ENCODE peak calls at places on chromosomes 5 and 9, in six cellular contexts. K, V, Y, G, R and M are unnamed samples.

GRCh38 chr5:76403963-76404693 is 1.0 kb downstream of the IQGAP2 start:
- DNase-seq in K (peak; percentile 77), V (peak; percentile 90), Y (no peak), G (peak; percentile 83), R (no peak), M (peak; percentile 94)

GRCh38 chr5:40437452-40437861 is 242.3 kb upstream of the PTGER4 start:
- DNase-seq in K (peak; percentile 61), V (no peak), Y (no peak), G (no peak), R (peak; percentile 91), M (no peak)

GRCh38 chr9:86563350-86563749 is 209.1 kb upstream of the TUT7 start:
- DNase-seq in K (peak; percentile 27), V (no peak), Y (no peak), G (no peak), R (no peak), M (no peak)

GRCh38 chr9:116741106-116741740 is 54.1 kb downstream of the TRIM32 start:
- DNase-seq in K (no peak), V (no peak), Y (no peak), G (no peak), R (no peak), M (peak; percentile 60)

GRCh38 chr9:19939890-19940289 is 151.1 kb upstream of the SLC24A2 start:
- DNase-seq in K (no peak), V (no peak), Y (no peak), G (no peak), R (no peak), M (no peak)

GRCh38 chr5:134132372-134133212 is 18.1 kb downstream of the TCF7 start:
- DNase-seq in K (no peak), V (peak; percentile 86), Y (peak; percentile 13), G (peak; percentile 53), R (peak; percentile 13), M (peak; percentile 76)

GRCh38 chr5:25754895-25755294 is 1110.1 kb upstream of the CDH10 start:
- DNase-seq in K (no peak), V (no peak), Y (no peak), G (no peak), R (no peak), M (no peak)

GRCh38 chr5:120255214-120255613 is 208.9 kb upstream of the PRR16 start:
- DNase-seq in K (no peak), V (no peak), Y (no peak), G (no peak), R (no peak), M (no peak)

DNA sequence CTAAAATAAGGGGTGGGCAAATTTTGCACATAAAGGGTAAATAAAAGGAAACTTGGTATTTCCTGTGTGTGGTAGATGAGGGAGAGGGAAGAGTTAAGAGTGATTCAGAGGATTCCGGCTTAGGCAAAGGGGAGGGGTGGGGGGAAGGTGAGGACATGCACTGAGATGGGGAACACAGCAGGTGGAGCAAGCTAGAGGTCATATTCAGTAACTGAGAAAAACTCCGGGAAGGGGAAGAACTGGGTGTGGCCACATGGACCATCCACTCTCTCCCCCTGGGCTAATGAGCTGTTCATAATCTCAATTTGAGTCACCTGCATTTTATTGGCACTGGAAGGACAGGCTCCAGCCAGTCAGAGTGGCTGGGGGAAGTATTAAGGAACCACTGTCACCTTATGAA is 45.1 kb upstream of the UGCG start:
- DNase-seq in K (peak; percentile 50), V (no peak), Y (no peak), G (no peak), R (no peak), M (no peak)
- TF ChIP-seq CTCF in K (no peak), V (no peak), Y (no peak), G (no peak), R (no peak), M (no peak)

GRCh38 chr9:125749287-125749935 is 2.2 kb downstream of the PBX3 start:
- DNase-seq in K (no peak), V (no peak), Y (no peak), G (no peak), R (peak; percentile 34), M (no peak)

GRCh38 chr9:125750656-125751035 is 3.5 kb downstream of the PBX3 start:
- DNase-seq in K (no peak), V (no peak), Y (no peak), G (no peak), R (peak; percentile 30), M (no peak)

GRCh38 chr9:125752070-125752628 is 5.0 kb downstream of the PBX3 start:
- DNase-seq in K (no peak), V (no peak), Y (no peak), G (no peak), R (no peak), M (no peak)

GRCh38 chr9:125748511-125749099 is 1.4 kb downstream of the PBX3 start:
- DNase-seq in K (peak; percentile 15), V (peak; percentile 83), Y (peak; percentile 23), G (no peak), R (peak; percentile 62), M (peak; percentile 70)

GRCh38 chr9:125749951-125750655 is 2.9 kb downstream of the PBX3 start:
- DNase-seq in K (no peak), V (no peak), Y (no peak), G (no peak), R (peak; percentile 53), M (no peak)
- H3K4me3 ChIP-seq in K (peak overlapping the region; percentile 1), V (peak overlapping the region; percentile 94), Y (peak overlapping the region; percentile 23), G (no peak overlapping the region), R (peak overlapping the region; percentile 95), M (peak overlapping the region; percentile 90)

DNA sequence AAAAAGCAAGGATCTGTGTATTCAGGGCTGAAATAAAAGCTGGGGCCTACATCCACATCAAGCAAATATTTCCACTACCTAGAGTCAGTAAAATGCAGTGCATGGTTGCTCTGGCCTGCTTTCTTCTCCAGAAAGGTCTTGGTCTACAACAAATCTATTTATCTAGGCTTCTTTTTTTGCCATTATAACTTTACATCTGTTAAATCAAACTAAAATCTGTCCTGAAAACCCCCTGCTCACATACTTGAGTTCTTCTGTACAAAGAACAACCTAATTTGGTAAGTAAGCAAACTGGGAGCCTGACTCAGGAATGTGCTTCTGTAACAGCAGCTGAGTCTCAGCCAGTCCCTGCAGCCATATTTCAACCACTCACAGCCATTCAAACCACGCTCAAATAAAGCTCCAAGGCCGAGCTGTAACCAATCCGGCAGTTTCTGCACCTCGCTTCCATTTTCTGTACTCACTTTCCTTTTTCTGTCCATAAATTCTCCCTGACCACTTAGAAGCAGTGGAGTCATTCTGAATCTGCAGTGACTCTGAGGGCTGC is 95.8 kb downstream of the PLPP1 start:
- DNase-seq in K (peak; percentile 30), V (no peak), Y (no peak), G (no peak), R (peak; percentile 23), M (no peak)
- H3K27ac ChIP-seq in K (peak overlapping the region; percentile 77), V (peak overlapping the region; percentile 53), Y (no peak overlapping the region), G (peak overlapping the region; percentile 52), R (peak overlapping the region; percentile 70), M (peak overlapping the region; percentile 30)

GRCh38 chr5:8826491-8826890 is 719.4 kb downstream of the SEMA5A start:
- DNase-seq in K (no peak), V (no peak), Y (no peak), G (no peak), R (no peak), M (no peak)
- TF ChIP-seq CTCF in K (no peak), V (no peak), Y (no peak), G (no peak), R (no peak), M (no peak)

GRCh38 chr5:159058928-159059636 is 40.6 kb downstream of the EBF1 start:
- DNase-seq in K (no peak), V (no peak), Y (no peak), G (no peak), R (no peak), M (no peak)

GRCh38 chr5:159059722-159060121 is 40.0 kb downstream of the EBF1 start:
- DNase-seq in K (no peak), V (no peak), Y (no peak), G (no peak), R (no peak), M (no peak)

GRCh38 chr5:159057426-159057825 is 42.3 kb downstream of the EBF1 start:
- DNase-seq in K (no peak), V (no peak), Y (no peak), G (no peak), R (no peak), M (no peak)

GRCh38 chr5:159061834-159062530 is 37.7 kb downstream of the EBF1 start:
- DNase-seq in K (no peak), V (no peak), Y (no peak), G (no peak), R (peak; percentile 60), M (peak; percentile 71)

GRCh38 chr5:159061186-159061796 is 38.4 kb downstream of the EBF1 start:
- DNase-seq in K (no peak), V (no peak), Y (peak; percentile 52), G (no peak), R (peak; percentile 86), M (no peak)
- H3K4me3 ChIP-seq in K (no peak overlapping the region), V (no peak overlapping the region), Y (peak overlapping the region; percentile 9), G (no peak overlapping the region), R (peak overlapping the region; percentile 57), M (no peak overlapping the region)

GRCh38 chr9:95317893-95318211 is 343 bp upstream of the FANCC start:
- DNase-seq in K (no peak), V (no peak), Y (no peak), G (no peak), R (no peak), M (no peak)
- H3K27ac ChIP-seq in K (peak overlapping the region; percentile 98), V (peak overlapping the region; percentile 93), Y (peak overlapping the region; percentile 67), G (peak overlapping the region; percentile 96), R (peak overlapping the region; percentile 88), M (peak overlapping the region; percentile 99)

DNA sequence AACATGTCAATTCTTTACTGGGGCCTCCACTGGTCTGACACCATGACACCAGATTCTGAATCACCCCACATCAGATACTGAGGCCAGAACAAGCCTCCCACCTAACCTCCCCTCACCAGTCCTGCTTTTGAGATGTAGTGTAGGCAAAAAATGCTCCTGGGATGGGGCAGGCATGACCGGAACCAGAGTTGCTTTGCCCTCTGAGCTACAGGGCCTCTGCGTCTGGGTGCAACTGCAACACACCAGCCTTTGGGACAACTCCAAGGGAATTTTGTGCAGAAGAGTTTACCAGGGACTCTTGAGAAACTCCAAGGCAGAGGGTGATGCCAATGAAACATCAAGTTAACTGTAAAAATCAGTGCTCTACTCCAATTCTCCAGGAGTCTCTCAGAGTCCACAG is 79.4 kb downstream of the SIL1 start:
- DNase-seq in K (no peak), V (no peak), Y (no peak), G (no peak), R (no peak), M (no peak)
- TF ChIP-seq CTCF in K (no peak), V (no peak), Y (no peak), G (no peak), R (no peak), M (no peak)

GRCh38 chr9:33623658-33624586 is 99.9 kb downstream of the ANKRD18B start:
- DNase-seq in K (peak; percentile 83), V (peak; percentile 82), Y (peak; percentile 27), G (peak; percentile 68), R (peak; percentile 88), M (peak; percentile 92)
- H3K4me3 ChIP-seq in K (no peak overlapping the region), V (no peak overlapping the region), Y (no peak overlapping the region), G (no peak overlapping the region), R (no peak overlapping the region), M (no peak overlapping the region)